ENCODE peak calls at places on chromosomes 12 and 14, in ten cellular contexts. M is progenitor cell of endocrine pancreas, Y is germinal center, V is hypothalamus, G is ecto neural progenitor cell, P is MCF 10A, D is NCI-H2081, I is dorsolateral prefrontal cortex, Q is GM13976, T is posterior cingulate gyrus. N is an unnamed sample.

GRCh38 chr12:93156091-93156490 is 221.6 kb upstream of the NUDT4 start:
- DNase-seq in I (no peak), Y (no peak), D (peak; percentile 92), Q (no peak), P (no peak), T (no peak), G (no peak), M (no peak), V (no peak), N (peak; percentile 45)

GRCh38 chr12:125606312-125606711 is 541.1 kb downstream of the AACS start:
- DNase-seq in Q (no peak), P (no peak), D (no peak), Y (no peak), T (no peak), I (no peak), M (no peak), V (no peak), G (no peak), N (no peak)

GRCh38 chr14:26531894-26532293 is 65.9 kb downstream of the NOVA1 start:
- DNase-seq in T (no peak), P (peak; percentile 30), Y (no peak), Q (no peak), V (no peak), I (no peak), G (no peak), D (no peak), M (no peak), N (no peak)

GRCh38 chr14:85529803-85530574 is at the start of gene FLRT2:
- DNase-seq in I (peak; percentile 56), T (peak; percentile 46), Q (peak; percentile 15), D (no peak), M (peak; percentile 13), Y (no peak), P (peak; percentile 72), V (no peak), G (peak; percentile 55), N (peak; percentile 28)

GRCh38 chr14:77607741-77608302 is 8.6 kb downstream of the SPTLC2 start:
- DNase-seq in T (no peak), G (peak; percentile 43), I (no peak), V (no peak), D (no peak), Y (no peak), Q (no peak), P (no peak), M (no peak), N (no peak)

GRCh38 chr12:6464531-6464930 is 5.9 kb downstream of the VAMP1 start:
- DNase-seq in P (no peak), Q (no peak), Y (no peak), D (no peak), V (no peak), T (no peak), G (no peak), M (no peak), I (no peak), N (no peak)

GRCh38 chr14:38951451-38951850 is 151.6 kb downstream of the SEC23A start:
- DNase-seq in P (peak; percentile 14), T (no peak), Q (no peak), Y (no peak), G (no peak), D (no peak), V (no peak), I (no peak), M (no peak), N (no peak)

GRCh38 chr12:22935501-22935900 is 310.5 kb downstream of the ETNK1 start:
- DNase-seq in M (no peak), Y (no peak), D (no peak), Q (no peak), P (peak; percentile 84), T (no peak), I (no peak), V (no peak), G (no peak), N (no peak)

GRCh38 chr12:57216931-57217871 is 607 bp downstream of the NXPH4 start:
- DNase-seq in G (peak; percentile 63), M (no peak), I (no peak), Q (no peak), Y (no peak), P (no peak), T (no peak), V (no peak), D (no peak), N (no peak)

GRCh38 chr12:90335561-90335960 is 619.4 kb downstream of the CCER1 start:
- DNase-seq in Y (no peak), G (no peak), M (no peak), T (no peak), V (no peak), D (no peak), I (no peak), P (no peak), Q (no peak), N (no peak)

GRCh38 chr12:120010661-120011230 is 21.7 kb downstream of the BICDL1 start:
- DNase-seq in V (no peak), P (no peak), Q (no peak), T (no peak), M (no peak), Y (no peak), D (no peak), G (no peak), I (no peak), N (no peak)

GRCh38 chr14:48035836-48036235 is 360.4 kb upstream of the MDGA2 start:
- DNase-seq in P (no peak), M (no peak), I (no peak), D (no peak), T (no peak), V (no peak), Y (no peak), G (peak; percentile 51), Q (no peak), N (no peak)

GRCh38 chr12:106275458-106275857 is 27.1 kb upstream of the TCP11L2 start:
- DNase-seq in D (no peak), G (no peak), M (no peak), I (no peak), Q (no peak), V (no peak), Y (no peak), P (no peak), T (no peak), N (peak; percentile 74)

GRCh38 chr14:69719501-69719951 is 47.4 kb upstream of the SRSF5 start:
- DNase-seq in G (peak; percentile 55), I (no peak), T (no peak), V (no peak), Q (no peak), Y (no peak), D (no peak), P (peak; percentile 89), M (no peak), N (no peak)

GRCh38 chr12:42343721-42344120 is 17.8 kb downstream of the PPHLN1 start:
- DNase-seq in M (no peak), D (no peak), Q (no peak), V (no peak), I (no peak), P (no peak), G (no peak), Y (no peak), T (no peak), N (no peak)

GRCh38 chr14:52079239-52079956 is 10.5 kb upstream of the NID2 start:
- DNase-seq in Y (no peak), G (no peak), I (no peak), T (no peak), V (no peak), M (no peak), P (no peak), Q (no peak), D (no peak), N (no peak)

N was measured in colonic mucosa.